ENCODE peak calls at places on chromosomes 5 and 9, in six cellular contexts. One of them, this sample, is unnamed.

GRCh38 chr9:132879443-132880310 is 979 bp downstream of the SPACA9 start:
- DNase-seq in NCI-H2081: no peak
- DNase-seq in astrocyte of the spinal cord: no peak
- DNase-seq in endothelial cell: no peak
- DNase-seq in H9: no peak
- DNase-seq in left kidney: no peak
- DNase-seq in this sample: no peak

GRCh38 chr5:149938272-149938671 is 6.3 kb downstream of the PDE6A start:
- DNase-seq in NCI-H2081: no peak
- DNase-seq in endothelial cell: no peak
- DNase-seq in left kidney: no peak
- DNase-seq in H9: no peak
- DNase-seq in astrocyte of the spinal cord: peak; percentile 67
- DNase-seq in this sample: peak; percentile 76

GRCh38 chr9:130036099-130036498 is 6.9 kb downstream of the FNBP1 start:
- DNase-seq in H9: no peak
- DNase-seq in endothelial cell: no peak
- DNase-seq in NCI-H2081: no peak
- DNase-seq in left kidney: no peak
- DNase-seq in astrocyte of the spinal cord: peak; percentile 56
- DNase-seq in this sample: no peak

GRCh38 chr5:90161399-90161798 is 248.2 kb downstream of the CETN3 start:
- DNase-seq in NCI-H2081: no peak
- DNase-seq in H9: peak; percentile 72
- DNase-seq in left kidney: peak; percentile 71
- DNase-seq in endothelial cell: peak; percentile 52
- DNase-seq in astrocyte of the spinal cord: peak; percentile 35
- DNase-seq in this sample: peak; percentile 72

GRCh38 chr9:136728080-136728547 is 14.6 kb downstream of the LCN10 start:
- DNase-seq in left kidney: peak; percentile 93
- DNase-seq in NCI-H2081: peak; percentile 82
- DNase-seq in H9: peak; percentile 76
- DNase-seq in astrocyte of the spinal cord: peak; percentile 90
- DNase-seq in endothelial cell: peak; percentile 93
- DNase-seq in this sample: peak; percentile 93

GRCh38 chr5:122053181-122054109 is 24.6 kb downstream of the LOX start:
- DNase-seq in NCI-H2081: no peak
- DNase-seq in astrocyte of the spinal cord: no peak
- DNase-seq in left kidney: no peak
- DNase-seq in H9: no peak
- DNase-seq in endothelial cell: no peak
- DNase-seq in this sample: no peak

GRCh38 chr9:111842313-111842712 is 47.6 kb upstream of the SHOC1 start:
- DNase-seq in left kidney: no peak
- DNase-seq in astrocyte of the spinal cord: no peak
- DNase-seq in NCI-H2081: no peak
- DNase-seq in H9: no peak
- DNase-seq in endothelial cell: no peak
- DNase-seq in this sample: peak; percentile 57

GRCh38 chr9:35771943-35772342 is 17.9 kb upstream of the MSMP start:
- DNase-seq in NCI-H2081: no peak
- DNase-seq in astrocyte of the spinal cord: no peak
- DNase-seq in endothelial cell: no peak
- DNase-seq in H9: no peak
- DNase-seq in left kidney: no peak
- DNase-seq in this sample: peak; percentile 85

GRCh38 chr5:884345-885126 is 8.1 kb downstream of the BRD9 start:
- DNase-seq in astrocyte of the spinal cord: no peak
- DNase-seq in NCI-H2081: no peak
- DNase-seq in H9: no peak
- DNase-seq in left kidney: no peak
- DNase-seq in endothelial cell: no peak
- DNase-seq in this sample: no peak

GRCh38 chr9:92631452-92632211 is 38.3 kb downstream of the IPPK start:
- DNase-seq in astrocyte of the spinal cord: peak; percentile 22
- DNase-seq in NCI-H2081: no peak
- DNase-seq in endothelial cell: no peak
- DNase-seq in left kidney: no peak
- DNase-seq in H9: peak; percentile 7
- DNase-seq in this sample: no peak

GRCh38 chr5:62606878-62607277 is 28.3 kb downstream of the LRRC70 start:
- DNase-seq in left kidney: no peak
- DNase-seq in astrocyte of the spinal cord: peak; percentile 18
- DNase-seq in NCI-H2081: no peak
- DNase-seq in endothelial cell: no peak
- DNase-seq in H9: no peak
- DNase-seq in this sample: no peak

GRCh38 chr9:73133921-73134407 is 17.7 kb upstream of the ANXA1 start:
- DNase-seq in NCI-H2081: no peak
- DNase-seq in left kidney: no peak
- DNase-seq in endothelial cell: no peak
- DNase-seq in astrocyte of the spinal cord: no peak
- DNase-seq in H9: no peak
- DNase-seq in this sample: peak; percentile 76

GRCh38 chr5:109868737-109869136 is 179.0 kb downstream of the MAN2A1 start:
- DNase-seq in astrocyte of the spinal cord: peak; percentile 68
- DNase-seq in H9: no peak
- DNase-seq in NCI-H2081: no peak
- DNase-seq in endothelial cell: no peak
- DNase-seq in left kidney: no peak
- DNase-seq in this sample: no peak

GRCh38 chr9:110923601-110924000 is 114.7 kb downstream of the LPAR1 start:
- DNase-seq in NCI-H2081: no peak
- DNase-seq in left kidney: peak; percentile 48
- DNase-seq in astrocyte of the spinal cord: no peak
- DNase-seq in H9: no peak
- DNase-seq in endothelial cell: no peak
- DNase-seq in this sample: no peak

GRCh38 chr9:79788662-79789061 is 216.9 kb downstream of the TLE4 start:
- DNase-seq in H9: no peak
- DNase-seq in astrocyte of the spinal cord: no peak
- DNase-seq in endothelial cell: no peak
- DNase-seq in NCI-H2081: no peak
- DNase-seq in left kidney: no peak
- DNase-seq in this sample: no peak

GRCh38 chr5:170573119-170573518 is 69.3 kb downstream of the KCNIP1 start:
- DNase-seq in left kidney: peak; percentile 89
- DNase-seq in astrocyte of the spinal cord: no peak
- DNase-seq in H9: no peak
- DNase-seq in NCI-H2081: no peak
- DNase-seq in endothelial cell: no peak
- DNase-seq in this sample: peak; percentile 43

GRCh38 chr5:132414634-132415377 is 45.3 kb downstream of the SLC22A5 start:
- DNase-seq in astrocyte of the spinal cord: peak; percentile 68
- DNase-seq in NCI-H2081: no peak
- DNase-seq in endothelial cell: no peak
- DNase-seq in left kidney: no peak
- DNase-seq in H9: no peak
- DNase-seq in this sample: no peak

GRCh38 chr9:96566401-96567202 is 53.0 kb downstream of the CDC14B start:
- DNase-seq in H9: peak; percentile 89
- DNase-seq in astrocyte of the spinal cord: peak; percentile 38
- DNase-seq in left kidney: peak; percentile 82
- DNase-seq in endothelial cell: peak; percentile 44
- DNase-seq in NCI-H2081: no peak
- DNase-seq in this sample: peak; percentile 73

GRCh38 chr9:136084191-136084944 is 10.7 kb downstream of the NACC2 start:
- DNase-seq in left kidney: no peak
- DNase-seq in NCI-H2081: no peak
- DNase-seq in H9: peak; percentile 25
- DNase-seq in endothelial cell: no peak
- DNase-seq in astrocyte of the spinal cord: no peak
- DNase-seq in this sample: no peak

GRCh38 chr9:124758061-124758460 is 13.1 kb downstream of the NR6A1 start:
- DNase-seq in NCI-H2081: no peak
- DNase-seq in left kidney: no peak
- DNase-seq in H9: no peak
- DNase-seq in endothelial cell: no peak
- DNase-seq in astrocyte of the spinal cord: no peak
- DNase-seq in this sample: peak; percentile 43

GRCh38 chr5:625516-625915 is 13.4 kb downstream of the CEP72 start:
- DNase-seq in endothelial cell: no peak
- DNase-seq in NCI-H2081: no peak
- DNase-seq in left kidney: no peak
- DNase-seq in H9: no peak
- DNase-seq in astrocyte of the spinal cord: no peak
- DNase-seq in this sample: no peak

GRCh38 chr9:120528834-120529233 is 51.1 kb downstream of the CDK5RAP2 start:
- DNase-seq in endothelial cell: no peak
- DNase-seq in H9: peak; percentile 64
- DNase-seq in astrocyte of the spinal cord: no peak
- DNase-seq in NCI-H2081: no peak
- DNase-seq in left kidney: no peak
- DNase-seq in this sample: no peak

GRCh38 chr5:67381240-67381875 is 184.8 kb upstream of the CD180 start:
- DNase-seq in H9: no peak
- DNase-seq in NCI-H2081: no peak
- DNase-seq in astrocyte of the spinal cord: no peak
- DNase-seq in endothelial cell: no peak
- DNase-seq in left kidney: no peak
- DNase-seq in this sample: peak; percentile 73

GRCh38 chr5:179368806-179369529 is 23.7 kb upstream of the ADAMTS2 start:
- DNase-seq in endothelial cell: no peak
- DNase-seq in NCI-H2081: no peak
- DNase-seq in left kidney: no peak
- DNase-seq in H9: no peak
- DNase-seq in astrocyte of the spinal cord: no peak
- DNase-seq in this sample: no peak

GRCh38 chr9:134373269-134373668 is 47.0 kb downstream of the RXRA start:
- DNase-seq in endothelial cell: no peak
- DNase-seq in H9: no peak
- DNase-seq in NCI-H2081: no peak
- DNase-seq in astrocyte of the spinal cord: no peak
- DNase-seq in left kidney: no peak
- DNase-seq in this sample: no peak

GRCh38 chr5:179801304-179802206 is 5.1 kb downstream of the MGAT4B start:
- DNase-seq in astrocyte of the spinal cord: peak; percentile 42
- DNase-seq in endothelial cell: peak; percentile 78
- DNase-seq in left kidney: peak; percentile 93
- DNase-seq in NCI-H2081: no peak
- DNase-seq in H9: peak; percentile 88
- DNase-seq in this sample: peak; percentile 34

GRCh38 chr5:128629162-128629561 is 91.1 kb upstream of the FBN2 start:
- DNase-seq in NCI-H2081: no peak
- DNase-seq in left kidney: no peak
- DNase-seq in astrocyte of the spinal cord: no peak
- DNase-seq in H9: no peak
- DNase-seq in endothelial cell: no peak
- DNase-seq in this sample: no peak

GRCh38 chr9:110334871-110335270 is 2.8 kb downstream of the TXNDC8 start:
- DNase-seq in endothelial cell: no peak
- DNase-seq in NCI-H2081: no peak
- DNase-seq in left kidney: no peak
- DNase-seq in astrocyte of the spinal cord: no peak
- DNase-seq in H9: no peak
- DNase-seq in this sample: no peak

GRCh38 chr5:174511711-174512253 is 212.6 kb upstream of the MSX2 start:
- DNase-seq in endothelial cell: no peak
- DNase-seq in H9: no peak
- DNase-seq in astrocyte of the spinal cord: no peak
- DNase-seq in NCI-H2081: no peak
- DNase-seq in left kidney: no peak
- DNase-seq in this sample: peak; percentile 84

GRCh38 chr9:8863886-8864881 is 1064.6 kb upstream of the DMAC1 start:
- DNase-seq in astrocyte of the spinal cord: peak; percentile 59
- DNase-seq in endothelial cell: no peak
- DNase-seq in left kidney: no peak
- DNase-seq in NCI-H2081: no peak
- DNase-seq in H9: no peak
- DNase-seq in this sample: no peak

GRCh38 chr5:106321242-106321641 is 1349.5 kb downstream of the EFNA5 start:
- DNase-seq in endothelial cell: no peak
- DNase-seq in NCI-H2081: no peak
- DNase-seq in left kidney: no peak
- DNase-seq in astrocyte of the spinal cord: no peak
- DNase-seq in H9: no peak
- DNase-seq in this sample: no peak

GRCh38 chr9:126160067-126160853 is 166.4 kb upstream of the MVB12B start:
- DNase-seq in NCI-H2081: no peak
- DNase-seq in left kidney: peak; percentile 27
- DNase-seq in H9: no peak
- DNase-seq in astrocyte of the spinal cord: no peak
- DNase-seq in endothelial cell: no peak
- DNase-seq in this sample: peak; percentile 15

GRCh38 chr9:82115900-82116299 is 127.3 kb downstream of the SPATA31D1 start:
- DNase-seq in astrocyte of the spinal cord: no peak
- DNase-seq in endothelial cell: no peak
- DNase-seq in NCI-H2081: no peak
- DNase-seq in H9: no peak
- DNase-seq in left kidney: no peak
- DNase-seq in this sample: no peak

GRCh38 chr5:10607023-10607665 is 43.3 kb downstream of the ANKRD33B start:
- DNase-seq in endothelial cell: peak; percentile 31
- DNase-seq in astrocyte of the spinal cord: peak; percentile 76
- DNase-seq in NCI-H2081: peak; percentile 20
- DNase-seq in left kidney: peak; percentile 81
- DNase-seq in H9: peak; percentile 72
- DNase-seq in this sample: peak; percentile 74

GRCh38 chr9:17318821-17319320 is 184.0 kb downstream of the CNTLN start:
- DNase-seq in endothelial cell: no peak
- DNase-seq in astrocyte of the spinal cord: no peak
- DNase-seq in left kidney: no peak
- DNase-seq in H9: no peak
- DNase-seq in NCI-H2081: no peak
- DNase-seq in this sample: no peak

GRCh38 chr5:123035950-123036390 is 555 bp downstream of the PPIC start:
- DNase-seq in astrocyte of the spinal cord: peak; percentile 49
- DNase-seq in NCI-H2081: peak; percentile 8
- DNase-seq in left kidney: peak; percentile 80
- DNase-seq in endothelial cell: peak; percentile 65
- DNase-seq in H9: peak; percentile 77
- DNase-seq in this sample: peak; percentile 80

GRCh38 chr9:96161819-96162218 is 140.2 kb downstream of the HSD17B3 start:
- DNase-seq in astrocyte of the spinal cord: no peak
- DNase-seq in NCI-H2081: no peak
- DNase-seq in H9: no peak
- DNase-seq in endothelial cell: no peak
- DNase-seq in left kidney: no peak
- DNase-seq in this sample: no peak

GRCh38 chr5:143311428-143311827 is 92.1 kb downstream of the NR3C1 start:
- DNase-seq in left kidney: no peak
- DNase-seq in NCI-H2081: no peak
- DNase-seq in endothelial cell: no peak
- DNase-seq in astrocyte of the spinal cord: peak; percentile 60
- DNase-seq in H9: no peak
- DNase-seq in this sample: no peak

GRCh38 chr9:101479337-101480045 is 43.9 kb upstream of the ALDOB start:
- DNase-seq in left kidney: peak; percentile 20
- DNase-seq in NCI-H2081: peak; percentile 27
- DNase-seq in endothelial cell: no peak
- DNase-seq in H9: peak; percentile 47
- DNase-seq in astrocyte of the spinal cord: peak; percentile 28
- DNase-seq in this sample: peak; percentile 95